ENCODE peak calls at places on chromosomes 11 and 22, in ten cellular contexts. G, S, V, E, H, L, R, J, M and K are unnamed samples.

GRCh38 chr11:6991227-6991626 is 28.9 kb downstream of the ZNF214 start:
- DNase-seq in G (no peak), S (no peak), V (no peak), E (no peak), H (no peak), L (no peak), R (no peak), J (no peak), M (no peak), K (no peak)

GRCh38 chr11:27694992-27695391 is 5.3 kb downstream of the BDNF start:
- DNase-seq in G (no peak), S (no peak), V (no peak), E (no peak), H (no peak), L (peak; percentile 69), R (no peak), J (no peak), M (no peak), K (no peak)

GRCh38 chr11:100151944-100152343 is 535.1 kb upstream of the ARHGAP42 start:
- DNase-seq in G (no peak), S (no peak), V (no peak), E (no peak), H (no peak), L (peak; percentile 45), R (no peak), J (no peak), M (no peak), K (no peak)

GRCh38 chr22:19965771-19966709 is 24.4 kb upstream of the TXNRD2 start:
- DNase-seq in G (no peak), S (no peak), V (no peak), E (no peak), H (no peak), L (no peak), R (no peak), J (no peak), M (no peak), K (no peak)

GRCh38 chr11:103806130-103806900 is 230.1 kb upstream of the DDI1 start:
- DNase-seq in G (no peak), S (no peak), V (no peak), E (peak; percentile 21), H (no peak), L (peak; percentile 66), R (no peak), J (no peak), M (no peak), K (no peak)

GRCh38 chr11:110759972-110760381 is 47.7 kb upstream of the ARHGAP20 start:
- DNase-seq in G (no peak), S (no peak), V (no peak), E (no peak), H (peak; percentile 35), L (no peak), R (no peak), J (peak; percentile 74), M (no peak), K (no peak)

GRCh38 chr11:92601048-92601447 is 368.4 kb upstream of the MTNR1B start:
- DNase-seq in G (no peak), S (no peak), V (no peak), E (no peak), H (no peak), L (no peak), R (no peak), J (no peak), M (no peak), K (no peak)

GRCh38 chr11:13134886-13135285 is 125.8 kb downstream of the RASSF10 start:
- DNase-seq in G (no peak), S (peak; percentile 68), V (no peak), E (no peak), H (no peak), L (no peak), R (no peak), J (no peak), M (no peak), K (no peak)

GRCh38 chr11:130145975-130146776 is 13.4 kb upstream of the ST14 start:
- DNase-seq in G (peak; percentile 93), S (no peak), V (peak; percentile 94), E (peak; percentile 80), H (peak; percentile 90), L (peak; percentile 99), R (peak; percentile 86), J (peak; percentile 82), M (peak; percentile 40), K (no peak)

GRCh38 chr11:19686234-19686633 is 26.4 kb upstream of the NAV2 start:
- DNase-seq in G (no peak), S (no peak), V (no peak), E (no peak), H (no peak), L (no peak), R (no peak), J (no peak), M (no peak), K (no peak)

GRCh38 chr11:118615996-118616395 is 8.6 kb downstream of the PHLDB1 start:
- DNase-seq in G (no peak), S (no peak), V (no peak), E (no peak), H (no peak), L (no peak), R (peak; percentile 40), J (no peak), M (no peak), K (no peak)

GRCh38 chr11:13958596-13958995 is 3.9 kb upstream of the SPON1 start:
- DNase-seq in G (no peak), S (no peak), V (no peak), E (no peak), H (no peak), L (no peak), R (no peak), J (no peak), M (no peak), K (no peak)

GRCh38 chr11:34840736-34841386 is 75.3 kb downstream of the APIP start:
- DNase-seq in G (no peak), S (peak; percentile 60), V (no peak), E (no peak), H (peak; percentile 57), L (peak; percentile 27), R (no peak), J (peak; percentile 28), M (no peak), K (no peak)

GRCh38 chr11:117986981-117987495 is 844 bp downstream of the IL10RA start:
- DNase-seq in G (no peak), S (no peak), V (no peak), E (no peak), H (no peak), L (peak; percentile 25), R (no peak), J (no peak), M (no peak), K (peak; percentile 28)

GRCh38 chr22:20637740-20638139 is 130.3 kb downstream of the MED15 start:
- DNase-seq in G (no peak), S (no peak), V (no peak), E (no peak), H (no peak), L (no peak), R (no peak), J (no peak), M (no peak), K (no peak)

GRCh38 chr11:130631119-130631518 is 182.7 kb downstream of the ADAMTS15 start:
- DNase-seq in G (peak; percentile 88), S (no peak), V (no peak), E (no peak), H (no peak), L (peak; percentile 98), R (no peak), J (no peak), M (no peak), K (no peak)

GRCh38 chr22:44097263-44098020 is 73.3 kb downstream of the PARVB start:
- DNase-seq in G (no peak), S (no peak), V (peak; percentile 40), E (no peak), H (no peak), L (no peak), R (no peak), J (no peak), M (no peak), K (no peak)

GRCh38 chr11:1140642-1141490 is 16.9 kb upstream of the MUC5AC start:
- DNase-seq in G (no peak), S (no peak), V (no peak), E (no peak), H (peak; percentile 13), L (no peak), R (no peak), J (no peak), M (no peak), K (no peak)

GRCh38 chr11:36774603-36775002 is 176.6 kb upstream of the RAG2 start:
- DNase-seq in G (peak; percentile 76), S (no peak), V (no peak), E (no peak), H (no peak), L (peak; percentile 49), R (no peak), J (no peak), M (no peak), K (no peak)

GRCh38 chr22:40485813-40486610 is 115.6 kb downstream of the SGSM3 start:
- DNase-seq in G (peak; percentile 46), S (no peak), V (peak; percentile 81), E (peak; percentile 73), H (no peak), L (no peak), R (no peak), J (no peak), M (no peak), K (no peak)
- H3K27ac ChIP-seq in G (peak overlapping the region; percentile 99), S (no peak overlapping the region), V (peak overlapping the region; percentile 99), E (peak overlapping the region; percentile 73), H (no peak overlapping the region), L (no peak overlapping the region), R (no peak overlapping the region), J (no peak overlapping the region), M (peak overlapping the region; percentile 16), K (no peak overlapping the region)

DNA sequence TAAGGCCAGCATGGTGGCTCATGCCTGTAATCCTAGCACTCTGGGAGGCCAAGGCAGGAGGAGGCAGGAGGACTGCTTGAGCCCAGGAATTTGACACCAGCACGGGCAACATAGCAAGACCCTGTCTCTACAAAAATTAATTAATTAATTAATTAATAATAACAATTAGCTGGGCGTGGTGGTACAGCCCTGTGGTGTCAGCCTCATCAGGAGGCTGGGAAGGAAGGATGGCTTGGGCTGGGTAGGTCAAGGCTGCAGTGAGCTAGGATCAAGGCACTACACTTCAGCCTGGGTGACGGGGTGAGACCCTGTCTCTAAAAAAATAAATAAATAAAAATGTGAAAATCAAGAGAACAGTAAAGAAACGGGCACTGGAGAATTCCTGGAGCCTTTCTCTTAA is 1.3 kb downstream of the ARFGAP3 start:
- DNase-seq in G (no peak), S (no peak), V (no peak), E (no peak), H (no peak), L (no peak), R (no peak), J (no peak), M (no peak), K (no peak)
- H3K27ac ChIP-seq in G (peak overlapping the region; percentile 92), S (peak overlapping the region; percentile 95), V (peak overlapping the region; percentile 73), E (peak overlapping the region; percentile 95), H (peak overlapping the region; percentile 97), L (no peak overlapping the region), R (peak overlapping the region; percentile 94), J (peak overlapping the region; percentile 98), M (peak overlapping the region; percentile 98), K (peak overlapping the region; percentile 94)

GRCh38 chr11:31649567-31649966 is 140.0 kb downstream of the ELP4 start:
- DNase-seq in G (no peak), S (no peak), V (no peak), E (no peak), H (no peak), L (no peak), R (no peak), J (no peak), M (no peak), K (no peak)
- H3K27ac ChIP-seq in G (no peak overlapping the region), S (no peak overlapping the region), V (no peak overlapping the region), E (no peak overlapping the region), H (no peak overlapping the region), L (no peak overlapping the region), R (no peak overlapping the region), J (no peak overlapping the region), M (no peak overlapping the region), K (no peak overlapping the region)

GRCh38 chr11:66951927-66952337 is 6.3 kb downstream of the PC start:
- DNase-seq in G (no peak), S (no peak), V (no peak), E (peak; percentile 37), H (peak; percentile 59), L (no peak), R (no peak), J (peak; percentile 62), M (no peak), K (no peak)
- H3K27ac ChIP-seq in G (peak overlapping the region; percentile 76), S (no peak overlapping the region), V (no peak overlapping the region), E (peak overlapping the region; percentile 86), H (no peak overlapping the region), L (no peak overlapping the region), R (no peak overlapping the region), J (peak overlapping the region; percentile 56), M (no peak overlapping the region), K (no peak overlapping the region)